ENCODE peak calls at places on chromosomes 16 and 17, in nine cellular contexts. S, N, B, T, C, W, J, P and O are unnamed samples.

GRCh38 chr17:27810211-27810901 is 10.0 kb upstream of the NOS2 start:
- DNase-seq in S (no peak), N (no peak), B (no peak), T (peak), C (no peak), W (no peak), J (no peak), P (no peak), O (no peak)

GRCh38 chr17:45940826-45941225 is 46.5 kb downstream of the MAPT start:
- DNase-seq in S (no peak), N (peak), B (peak), T (no peak), C (no peak), W (no peak), J (no peak), P (no peak), O (no peak)

GRCh38 chr16:3012828-3013420 is at the start of gene CLDN9:
- DNase-seq in S (no peak), N (no peak), B (no peak), T (no peak), C (peak), W (no peak), J (no peak), P (no peak), O (peak)

GRCh38 chr17:63547083-63547523 is 3.2 kb upstream of the DCAF7 start:
- DNase-seq in S (no peak), N (no peak), B (no peak), T (no peak), C (no peak), W (no peak), J (no peak), P (no peak), O (no peak)

GRCh38 chr17:39769974-39770587 is 32.3 kb downstream of the GRB7 start:
- DNase-seq in S (peak), N (peak), B (no peak), T (peak), C (no peak), W (no peak), J (no peak), P (peak), O (peak)

GRCh38 chr17:49190932-49191331 is 19.4 kb downstream of the GNGT2 start:
- DNase-seq in S (no peak), N (no peak), B (no peak), T (no peak), C (no peak), W (no peak), J (no peak), P (no peak), O (no peak)

GRCh38 chr16:77212736-77213541 is 13.7 kb downstream of the SYCE1L start:
- DNase-seq in S (peak), N (peak), B (peak), T (peak), C (peak), W (peak), J (peak), P (peak), O (peak)

GRCh38 chr16:70706948-70707465 is 21.2 kb upstream of the MTSS2 start:
- DNase-seq in S (peak), N (no peak), B (peak), T (no peak), C (no peak), W (no peak), J (no peak), P (no peak), O (peak)

GRCh38 chr16:69351309-69352027 is at the start of gene TMED6:
- DNase-seq in S (no peak), N (no peak), B (no peak), T (no peak), C (no peak), W (no peak), J (no peak), P (no peak), O (peak)

GRCh38 chr16:29158031-29158430 is 173.2 kb downstream of the LAT start:
- DNase-seq in S (no peak), N (no peak), B (no peak), T (no peak), C (no peak), W (no peak), J (no peak), P (no peak), O (no peak)

GRCh38 chr16:58475220-58475619 is 24.7 kb upstream of the NDRG4 start:
- DNase-seq in S (no peak), N (no peak), B (no peak), T (no peak), C (no peak), W (no peak), J (no peak), P (no peak), O (no peak)